ENCODE peak calls at places on chromosome 9, in five cellular contexts. Y is adrenal gland, J is Panc1, K is fibroblast of the aortic adventitia, B is heart left ventricle. O is an unnamed sample.

GRCh38 chr9:92986175-92987110 is 39.1 kb downstream of the FGD3 start:
- DNase-seq in J (no peak), B (no peak), Y (peak), K (peak), O (peak)

GRCh38 chr9:111959468-111959941 is 62.9 kb downstream of the UGCG start:
- DNase-seq in B (no peak), J (peak), Y (no peak), K (peak), O (peak)

GRCh38 chr9:109868222-109868621 is 88.2 kb downstream of the PALM2AKAP2 start:
- DNase-seq in J (no peak), B (no peak), K (peak), Y (no peak), O (peak)

GRCh38 chr9:129458663-129459549 is 162.0 kb downstream of the C9orf50 start:
- DNase-seq in Y (peak), B (peak), K (no peak), J (no peak), O (no peak)

GRCh38 chr9:97850746-97851449 is 2.1 kb upstream of the FOXE1 start:
- DNase-seq in J (no peak), B (no peak), Y (no peak), K (no peak), O (no peak)

GRCh38 chr9:74804018-74804385 is 83.7 kb downstream of the TRPM6 start:
- DNase-seq in J (no peak), K (no peak), Y (no peak), B (no peak), O (no peak)

GRCh38 chr9:123710299-123710698 is 219.6 kb downstream of the DENND1A start:
- DNase-seq in Y (no peak), K (peak), J (no peak), B (no peak), O (peak)

GRCh38 chr9:14277202-14277601 is 36.7 kb downstream of the NFIB start:
- DNase-seq in B (no peak), Y (no peak), K (peak), J (no peak), O (peak)

GRCh38 chr9:102354041-102354440 is 615.6 kb upstream of the GRIN3A start:
- DNase-seq in Y (no peak), J (no peak), B (no peak), K (no peak), O (no peak)

GRCh38 chr9:22097712-22098111 is 88.6 kb upstream of the CDKN2B start:
- DNase-seq in B (no peak), J (no peak), Y (no peak), K (peak), O (peak)

GRCh38 chr9:33393581-33393980 is 8.8 kb downstream of the AQP7 start:
- DNase-seq in B (no peak), J (no peak), K (no peak), Y (peak), O (no peak)

GRCh38 chr9:134178781-134179551 is 14.6 kb upstream of the RNU6ATAC start:
- DNase-seq in Y (peak), B (peak), J (no peak), K (peak), O (peak)

GRCh38 chr9:114988962-114989599 is 58.7 kb upstream of the TNFSF8 start:
- DNase-seq in K (no peak), J (no peak), B (no peak), Y (no peak), O (peak)

GRCh38 chr9:98300611-98301010 is 45.2 kb upstream of the TBC1D2 start:
- DNase-seq in B (no peak), Y (no peak), K (no peak), J (no peak), O (no peak)

GRCh38 chr9:72362680-72363139 is 2.3 kb downstream of the ZFAND5 start:
- DNase-seq in B (no peak), Y (peak), K (peak), J (peak), O (peak)

GRCh38 chr9:15178621-15179020 is 128.4 kb downstream of the TTC39B start:
- DNase-seq in J (no peak), K (no peak), Y (no peak), B (no peak), O (no peak)

GRCh38 chr9:2639786-2640185 is 18.2 kb downstream of the VLDLR start:
- DNase-seq in Y (peak), B (no peak), K (peak), J (no peak), O (peak)

GRCh38 chr9:36037580-36038169 is 962 bp downstream of the RECK start:
- DNase-seq in B (no peak), J (peak), K (peak), Y (no peak), O (peak)

GRCh38 chr9:115998661-115999060 is 154.9 kb upstream of the PAPPA start:
- DNase-seq in B (no peak), K (peak), J (no peak), Y (no peak), O (peak)

DNA sequence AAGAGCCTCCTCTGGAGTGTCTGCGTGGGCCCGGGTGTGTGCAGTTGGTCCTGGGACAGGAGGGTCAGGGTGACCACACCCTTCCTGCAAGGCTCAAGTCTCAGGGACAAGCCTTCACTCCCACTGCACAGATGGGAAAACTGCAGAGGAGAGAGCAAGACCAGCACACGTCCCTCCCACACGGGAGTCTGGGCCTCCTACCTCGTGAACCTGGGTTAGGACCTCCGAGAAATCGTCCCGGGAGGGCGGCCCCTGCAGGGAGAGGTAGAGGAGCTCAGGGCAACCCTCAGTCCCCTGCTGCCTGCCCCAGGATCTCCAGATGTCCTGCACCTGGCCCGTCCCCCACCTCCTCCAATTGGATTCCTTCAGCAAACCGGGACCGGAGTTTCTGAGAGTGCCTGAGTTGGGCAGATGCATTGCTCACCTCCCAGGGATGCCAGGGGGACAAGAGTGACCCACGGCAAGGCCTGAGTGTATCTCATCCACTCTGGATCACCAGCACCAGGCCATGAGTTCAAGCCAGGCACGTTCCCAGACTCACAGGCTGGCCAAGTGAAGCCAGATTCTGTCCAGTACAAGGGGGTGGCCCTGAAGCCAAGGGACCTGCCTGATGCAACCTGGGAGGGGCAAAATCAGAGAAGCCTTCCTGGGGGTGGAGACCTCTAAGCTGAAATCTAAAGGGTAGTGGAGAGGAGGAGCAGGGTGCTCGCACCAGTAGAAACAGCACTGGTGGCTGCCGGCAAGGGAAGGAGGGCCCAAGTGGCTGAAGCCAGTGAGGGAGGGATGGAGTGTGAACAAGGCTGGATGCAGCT is 2.1 kb downstream of the PIP5KL1 start:
- DNase-seq in K (peak), B (no peak), Y (no peak), J (no peak), O (no peak)
- H3K4me3 ChIP-seq in K (no peak), B (no peak), Y (no peak), J (no peak), O (no peak)

DNA sequence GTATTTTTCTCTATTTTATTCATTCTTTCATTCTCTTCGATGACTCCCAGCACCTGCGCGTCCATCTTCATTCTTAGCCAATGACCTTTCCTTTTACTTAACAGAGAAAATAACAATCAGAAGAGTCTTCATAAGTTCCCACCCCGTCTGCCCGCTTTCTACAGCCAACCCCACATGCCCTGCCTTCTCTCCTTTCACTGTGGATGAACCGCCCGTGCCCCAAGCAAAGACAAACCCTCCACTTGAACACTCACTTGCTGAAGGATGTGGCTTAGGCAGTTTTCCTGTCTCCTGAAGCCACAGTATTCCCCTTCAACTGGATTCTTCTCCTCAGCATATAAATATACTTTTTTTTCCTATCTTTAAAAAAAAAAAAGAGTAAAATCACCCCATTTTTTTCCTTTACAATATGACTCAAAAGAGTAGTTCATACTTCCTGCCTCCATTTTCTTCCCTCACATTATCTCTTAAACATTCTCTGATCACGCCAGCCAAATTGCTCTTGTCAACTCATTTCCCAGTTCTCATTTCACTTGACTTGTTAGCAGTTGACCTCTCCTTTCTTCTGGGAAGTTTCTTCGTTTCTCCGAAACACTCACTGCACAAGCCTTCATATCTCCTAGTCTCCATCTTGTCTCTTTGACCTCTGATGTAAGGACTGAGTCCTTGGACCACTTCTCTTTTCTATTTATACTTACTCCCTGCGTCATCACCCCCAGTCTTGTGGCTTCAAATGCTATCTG is 11.1 kb downstream of the NIPSNAP3B start:
- DNase-seq in B (no peak), J (no peak), Y (no peak), K (no peak), O (no peak)
- H3K4me3 ChIP-seq in B (no peak), J (no peak), Y (no peak), K (no peak), O (no peak)

GRCh38 chr9:89421595-89421994 is 76.3 kb downstream of the SEMA4D start:
- DNase-seq in B (no peak), K (no peak), Y (no peak), J (no peak), O (no peak)

GRCh38 chr9:89420397-89420796 is 77.5 kb downstream of the SEMA4D start:
- DNase-seq in B (no peak), Y (no peak), J (no peak), K (no peak), O (no peak)

GRCh38 chr9:89419978-89420394 is 77.9 kb downstream of the SEMA4D start:
- DNase-seq in B (no peak), Y (no peak), J (no peak), K (no peak), O (no peak)

GRCh38 chr9:89418112-89418872 is 79.6 kb downstream of the SEMA4D start:
- DNase-seq in K (no peak), Y (no peak), B (no peak), J (no peak), O (no peak)

DNA sequence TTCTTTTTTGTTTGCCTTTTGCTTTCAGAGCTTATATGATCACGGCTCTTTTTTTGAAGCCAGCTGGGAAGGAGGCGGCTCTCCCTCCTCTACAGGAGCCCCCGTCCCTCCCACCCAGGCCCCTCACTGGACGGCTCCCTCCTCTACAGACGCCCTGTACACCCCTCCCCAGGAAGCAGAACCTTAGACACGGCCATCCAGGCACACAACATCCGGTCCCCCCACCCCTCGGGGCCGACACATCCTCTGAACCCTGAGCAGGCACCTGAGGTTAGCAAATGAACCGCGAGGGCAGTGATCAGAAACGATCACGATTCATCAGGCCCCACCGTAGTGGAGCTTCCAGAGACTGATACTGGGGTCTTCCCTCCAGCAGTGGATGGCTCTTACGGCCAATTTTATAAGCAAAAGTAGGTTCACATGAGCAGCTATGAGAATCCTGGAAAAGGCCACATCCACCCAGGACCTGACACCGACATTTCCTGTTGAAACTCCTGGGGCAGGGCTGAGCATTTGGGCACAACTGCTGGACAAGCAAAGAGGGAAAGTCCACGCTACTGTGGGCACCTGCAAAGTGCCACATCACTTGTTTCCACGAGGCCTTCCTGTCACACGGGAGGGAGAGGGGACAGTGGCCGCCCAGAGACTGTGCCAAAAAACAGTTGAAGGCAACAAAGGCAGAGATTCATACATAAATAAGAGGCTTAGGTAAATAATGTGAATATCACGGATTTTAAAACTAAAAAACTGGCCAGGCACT is 78.9 kb downstream of the SEMA4D start:
- DNase-seq in B (no peak), J (no peak), Y (no peak), K (no peak), O (no peak)
- H3K4me3 ChIP-seq in B (no peak), J (no peak), Y (no peak), K (no peak), O (no peak)

GRCh38 chr9:31347082-31347617 is 1037.3 kb upstream of the ACO1 start:
- DNase-seq in Y (no peak), B (no peak), J (no peak), K (peak), O (peak)
- H3K4me3 ChIP-seq in Y (no peak), B (no peak), J (peak), K (no peak), O (no peak)

DNA sequence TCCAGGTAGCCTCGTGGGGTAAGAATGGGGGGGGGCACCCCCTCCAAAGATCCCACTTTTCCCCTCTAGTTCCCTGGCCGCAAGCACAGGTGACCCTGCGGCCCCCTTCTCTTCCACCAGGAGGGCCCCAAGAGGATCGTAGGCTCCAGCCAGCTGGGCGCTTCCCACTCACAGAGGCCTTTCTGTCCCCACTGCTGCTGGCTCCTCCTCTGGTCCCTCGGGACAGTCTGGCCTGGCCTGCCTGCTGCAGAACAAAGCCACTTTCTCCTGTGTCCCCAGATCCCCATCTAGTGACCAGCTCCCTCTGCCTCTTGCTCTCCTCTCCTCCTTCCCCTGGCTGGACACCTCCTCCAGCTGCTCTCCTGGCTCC is 534 bp upstream of the SAPCD2 start:
- DNase-seq in Y (peak), B (peak), J (no peak), K (no peak), O (no peak)
- H3K4me3 ChIP-seq in Y (no peak), B (no peak), J (peak), K (peak), O (peak)

GRCh38 chr9:137296214-137297059 is 5.6 kb downstream of the NRARP start:
- DNase-seq in Y (peak), J (no peak), K (peak), B (peak), O (peak)
- H3K4me3 ChIP-seq in Y (no peak), J (peak), K (no peak), B (peak), O (peak)

GRCh38 chr9:131348631-131349521 is 45.0 kb upstream of the PRRC2B start:
- DNase-seq in B (no peak), Y (no peak), K (no peak), J (no peak), O (no peak)

GRCh38 chr9:131349522-131349880 is 44.4 kb upstream of the PRRC2B start:
- DNase-seq in Y (no peak), K (no peak), J (no peak), B (no peak), O (no peak)

GRCh38 chr9:131346559-131346958 is 47.3 kb upstream of the PRRC2B start:
- DNase-seq in J (no peak), K (no peak), Y (no peak), B (no peak), O (no peak)

GRCh38 chr9:131347376-131348020 is 46.4 kb upstream of the PRRC2B start:
- DNase-seq in Y (no peak), J (no peak), B (no peak), K (no peak), O (no peak)

DNA sequence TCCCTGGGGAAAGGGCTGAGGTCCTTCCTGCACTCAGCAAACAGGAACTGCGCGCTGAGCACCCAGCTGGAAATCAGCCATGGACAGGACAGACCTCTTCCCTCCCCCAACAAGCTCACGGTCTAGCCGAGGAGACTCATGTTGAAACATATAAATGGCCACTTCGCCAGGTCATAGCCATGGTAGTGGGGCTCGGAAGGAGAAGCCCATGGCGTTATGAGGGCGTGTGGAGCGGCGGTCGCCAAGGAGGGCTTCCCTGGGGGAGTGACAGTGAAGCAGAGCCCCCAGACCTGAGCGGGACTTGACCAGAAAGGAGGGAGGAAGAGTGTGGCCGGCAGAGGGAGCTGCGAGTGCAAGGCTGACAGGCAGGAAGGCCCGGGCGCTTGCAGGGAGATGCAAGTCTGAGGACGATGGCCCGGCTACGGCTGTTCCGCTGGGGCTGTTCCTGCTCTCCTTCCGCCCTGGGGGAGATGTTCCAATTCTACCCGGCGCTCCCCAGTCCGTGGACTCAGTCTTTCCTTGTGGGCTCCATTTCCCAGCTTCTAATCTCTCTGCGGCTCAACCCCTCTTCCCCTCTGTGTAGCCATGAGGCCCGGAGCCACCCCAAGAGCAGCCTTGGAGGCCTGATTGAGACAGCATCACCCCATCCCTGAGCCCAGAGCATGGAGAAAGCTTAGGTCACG is 43.9 kb upstream of the PRRC2B start:
- DNase-seq in K (peak), J (peak), B (peak), Y (peak), O (peak)
- H3K4me3 ChIP-seq in K (peak), J (peak), B (no peak), Y (peak), O (peak)

GRCh38 chr9:79111653-79112052 is 460.1 kb upstream of the TLE4 start:
- DNase-seq in B (no peak), J (no peak), Y (no peak), K (no peak), O (no peak)
- H3K4me3 ChIP-seq in B (no peak), J (no peak), Y (no peak), K (no peak), O (no peak)

GRCh38 chr9:8978334-8978733 is 1178.8 kb upstream of the DMAC1 start:
- DNase-seq in Y (no peak), J (no peak), K (no peak), B (no peak), O (no peak)
- H3K4me3 ChIP-seq in Y (no peak), J (no peak), K (no peak), B (no peak), O (no peak)